ENCODE peak calls at places on chromosomes 6 and 20, in six cellular contexts. V is pancreas, Q is heart right ventricle, B is prostate gland, P is gastrocnemius medialis, U is mesendoderm. Y is an unnamed sample.

GRCh38 chr20:23477223-23477622 is 13.7 kb upstream of the CST8 start:
- DNase-seq in V (no peak), Q (no peak), B (no peak), P (no peak), U (no peak), Y (no peak)

GRCh38 chr6:131073577-131073976 is 10.5 kb upstream of the EPB41L2 start:
- DNase-seq in V (no peak), Q (no peak), B (no peak), P (no peak), U (no peak), Y (no peak)

GRCh38 chr6:143842468-143842901 is 653 bp upstream of the LTV1 start:
- DNase-seq in V (no peak), Q (no peak), B (peak), P (no peak), U (no peak), Y (no peak)

GRCh38 chr20:33033381-33033780 is 1.9 kb downstream of the BPIFB6 start:
- DNase-seq in V (no peak), Q (no peak), B (no peak), P (no peak), U (no peak), Y (no peak)

GRCh38 chr6:161133973-161134372 is 139.9 kb downstream of the AGPAT4 start:
- DNase-seq in V (no peak), Q (no peak), B (no peak), P (no peak), U (no peak), Y (no peak)

GRCh38 chr6:99189823-99190721 is 159.4 kb downstream of the FAXC start:
- DNase-seq in V (no peak), Q (no peak), B (no peak), P (no peak), U (no peak), Y (no peak)

GRCh38 chr20:17444091-17444490 is 87.1 kb downstream of the BFSP1 start:
- DNase-seq in V (no peak), Q (no peak), B (no peak), P (no peak), U (no peak), Y (no peak)

GRCh38 chr6:123380257-123380656 is 256.5 kb downstream of the TRDN start:
- DNase-seq in V (no peak), Q (peak), B (no peak), P (no peak), U (peak), Y (no peak)

GRCh38 chr6:134533991-134534390 is 216.1 kb upstream of the SGK1 start:
- DNase-seq in V (no peak), Q (no peak), B (no peak), P (peak), U (no peak), Y (peak)

GRCh38 chr6:142934599-142934998 is 10.4 kb downstream of the HIVEP2 start:
- DNase-seq in V (no peak), Q (no peak), B (no peak), P (no peak), U (no peak), Y (no peak)

GRCh38 chr6:133983099-133983939 is 30.3 kb downstream of the TBPL1 start:
- DNase-seq in V (no peak), Q (no peak), B (no peak), P (no peak), U (peak), Y (no peak)

GRCh38 chr6:141467881-141468280 is 664.8 kb upstream of the GJE1 start:
- DNase-seq in V (no peak), Q (no peak), B (no peak), P (no peak), U (peak), Y (no peak)

GRCh38 chr6:117989086-117989485 is 82.0 kb downstream of the SLC35F1 start:
- DNase-seq in V (no peak), Q (no peak), B (no peak), P (no peak), U (no peak), Y (no peak)

DNA sequence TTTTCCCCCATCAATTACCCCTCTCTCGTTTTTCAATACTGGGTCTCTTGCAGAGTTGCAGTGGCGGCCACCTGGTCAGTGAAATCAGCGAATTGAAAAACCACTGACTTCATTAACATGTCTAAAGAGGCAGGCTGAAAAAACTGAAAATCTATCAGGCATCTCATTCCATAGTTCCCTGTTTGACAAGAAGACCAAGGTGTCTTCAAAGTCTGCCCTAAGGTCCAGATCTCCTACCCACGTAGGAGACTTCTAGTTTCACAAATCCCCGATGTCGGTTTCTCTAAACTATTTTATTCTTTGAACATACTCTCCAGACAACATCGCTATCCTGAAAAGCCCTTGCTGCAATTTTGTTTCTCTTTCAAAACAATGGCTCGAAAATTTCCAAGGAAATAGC is 796 bp upstream of the TUBB start:
- DNase-seq in V (no peak), Q (no peak), B (no peak), P (no peak), U (no peak), Y (no peak)
- H3K4me3 ChIP-seq in V (peak), Q (peak), B (peak), P (peak), U (peak), Y (peak)

DNA sequence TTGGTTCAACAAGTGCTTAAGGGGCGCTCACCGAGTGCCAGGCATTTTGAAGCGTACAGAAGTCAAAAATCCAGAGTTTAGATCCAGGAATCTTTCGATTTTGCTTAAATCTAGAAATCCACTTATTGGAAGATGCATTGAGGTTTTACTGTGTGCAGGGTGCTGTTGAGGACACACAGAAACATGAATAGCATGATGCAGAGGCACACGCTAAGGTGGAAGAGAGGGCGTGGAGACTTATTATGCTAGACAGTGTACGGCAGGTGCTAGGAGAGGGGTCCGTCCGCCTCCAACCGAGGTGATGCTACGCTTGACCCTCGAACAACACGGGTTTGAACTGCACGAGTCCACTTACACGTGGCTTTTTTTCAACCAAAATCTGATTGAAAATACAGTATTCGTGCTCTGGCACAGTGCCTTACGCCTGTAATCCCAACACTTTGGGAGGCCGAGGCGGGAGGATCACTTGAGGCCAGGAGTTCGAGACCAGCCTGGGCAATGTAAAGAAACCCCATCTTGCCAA is 1.0 kb upstream of the KIF13A start:
- DNase-seq in V (no peak), Q (no peak), B (peak), P (no peak), U (no peak), Y (no peak)
- H3K4me3 ChIP-seq in V (peak), Q (peak), B (peak), P (peak), U (no peak), Y (peak)

GRCh38 chr6:75204959-75205775 is 686 bp downstream of the COL12A1 start:
- DNase-seq in V (peak), Q (peak), B (no peak), P (no peak), U (peak), Y (peak)
- H3K4me3 ChIP-seq in V (peak), Q (peak), B (peak), P (peak), U (no peak), Y (peak)

GRCh38 chr6:27176096-27176495 is 71.4 kb upstream of the PRSS16 start:
- DNase-seq in V (no peak), Q (no peak), B (no peak), P (no peak), U (no peak), Y (no peak)
- H3K4me3 ChIP-seq in V (peak), Q (no peak), B (no peak), P (peak), U (no peak), Y (peak)

GRCh38 chr6:16504608-16505007 is 256.7 kb downstream of the ATXN1 start:
- DNase-seq in V (no peak), Q (no peak), B (no peak), P (no peak), U (no peak), Y (no peak)

GRCh38 chr6:16505711-16506362 is 255.4 kb downstream of the ATXN1 start:
- DNase-seq in V (no peak), Q (peak), B (no peak), P (no peak), U (no peak), Y (no peak)

GRCh38 chr6:16508959-16509358 is 252.3 kb downstream of the ATXN1 start:
- DNase-seq in V (no peak), Q (no peak), B (no peak), P (no peak), U (no peak), Y (no peak)

GRCh38 chr6:16503241-16503775 is 258.0 kb downstream of the ATXN1 start:
- DNase-seq in V (no peak), Q (no peak), B (no peak), P (no peak), U (no peak), Y (no peak)

GRCh38 chr6:16503919-16504554 is 257.2 kb downstream of the ATXN1 start:
- DNase-seq in V (no peak), Q (no peak), B (no peak), P (no peak), U (no peak), Y (no peak)
- H3K4me3 ChIP-seq in V (no peak), Q (no peak), B (no peak), P (no peak), U (no peak), Y (no peak)

Y was measured in psoas muscle.